ENCODE peak calls at places on chromosomes 13 and 19, in six cellular contexts. M is GM23248; P is tibial nerve; B is effector memory CD4-positive, alpha-beta T cell; H is body of pancreas; W is fibroblast of pulmonary artery. F is an unnamed sample.

GRCh38 chr13:97723655-97724054 is 229.8 kb upstream of the IPO5 start:
- DNase-seq in B (no peak), P (no peak), M (no peak), H (no peak), W (no peak), F (no peak)

GRCh38 chr13:63481334-63481733 is 2065.7 kb upstream of the PCDH20 start:
- DNase-seq in H (no peak), W (peak), P (no peak), M (no peak), B (no peak), F (no peak)

GRCh38 chr13:33711441-33711840 is 106.5 kb upstream of the RFC3 start:
- DNase-seq in H (no peak), W (peak), P (no peak), B (no peak), M (no peak), F (no peak)

GRCh38 chr13:62207388-62207787 is 791.7 kb upstream of the PCDH20 start:
- DNase-seq in W (no peak), M (no peak), P (no peak), B (no peak), H (no peak), F (no peak)

GRCh38 chr19:5561559-5561958 is 6.2 kb downstream of the TINCR start:
- DNase-seq in M (no peak), P (no peak), H (no peak), B (no peak), W (no peak), F (no peak)

GRCh38 chr13:94154362-94154761 is 325.1 kb downstream of the DCT start:
- DNase-seq in H (peak), W (peak), P (peak), M (peak), B (no peak), F (no peak)

GRCh38 chr13:67841071-67841470 is 610.9 kb upstream of the PCDH9 start:
- DNase-seq in B (no peak), P (no peak), W (no peak), M (no peak), H (no peak), F (peak)

GRCh38 chr13:50914848-50915247 is 5.3 kb downstream of the RNASEH2B start:
- DNase-seq in P (no peak), B (no peak), H (no peak), W (peak), M (peak), F (no peak)

GRCh38 chr13:75774176-75774575 is 138.0 kb downstream of the LMO7 start:
- DNase-seq in W (no peak), H (no peak), P (no peak), B (no peak), M (peak), F (no peak)

GRCh38 chr13:113413178-113413897 is 40.0 kb downstream of the ADPRHL1 start:
- DNase-seq in P (no peak), W (no peak), B (no peak), M (no peak), H (no peak), F (no peak)

GRCh38 chr13:97028441-97029299 is 34.4 kb upstream of the OXGR1 start:
- DNase-seq in H (peak), B (peak), W (peak), P (peak), M (peak), F (peak)

GRCh38 chr19:56253737-56254136 is 18.8 kb upstream of the EDDM13 start:
- DNase-seq in P (no peak), W (peak), H (no peak), M (peak), B (no peak), F (peak)

GRCh38 chr13:29508130-29508873 is 87.2 kb downstream of the SLC7A1 start:
- DNase-seq in H (peak), P (peak), M (peak), W (peak), B (peak), F (peak)

GRCh38 chr19:41564515-41565383 is 11.2 kb upstream of the CEACAM21 start:
- DNase-seq in B (no peak), H (no peak), P (no peak), M (peak), W (peak), F (peak)

GRCh38 chr13:58239774-58240268 is 608.3 kb downstream of the PCDH17 start:
- DNase-seq in P (no peak), B (no peak), W (no peak), M (no peak), H (no peak), F (no peak)

GRCh38 chr13:50320297-50320862 is 305.1 kb downstream of the KCNRG start:
- DNase-seq in M (peak), B (no peak), P (no peak), H (no peak), W (peak), F (no peak)

GRCh38 chr19:36572593-36573019 is 486 bp downstream of the ZNF529 start:
- DNase-seq in H (no peak), B (no peak), M (no peak), P (no peak), W (no peak), F (peak)

GRCh38 chr19:36577271-36577996 is 4.3 kb upstream of the ZNF529 start:
- DNase-seq in H (no peak), P (no peak), B (no peak), W (no peak), M (no peak), F (no peak)

GRCh38 chr19:36573020-36573947 is at the start of gene ZNF529:
- DNase-seq in H (peak), P (peak), M (peak), W (peak), B (peak), F (peak)

GRCh38 chr19:36573948-36574726 is 1.0 kb upstream of the ZNF529 start:
- DNase-seq in H (peak), M (peak), W (peak), P (no peak), B (no peak), F (peak)

DNA sequence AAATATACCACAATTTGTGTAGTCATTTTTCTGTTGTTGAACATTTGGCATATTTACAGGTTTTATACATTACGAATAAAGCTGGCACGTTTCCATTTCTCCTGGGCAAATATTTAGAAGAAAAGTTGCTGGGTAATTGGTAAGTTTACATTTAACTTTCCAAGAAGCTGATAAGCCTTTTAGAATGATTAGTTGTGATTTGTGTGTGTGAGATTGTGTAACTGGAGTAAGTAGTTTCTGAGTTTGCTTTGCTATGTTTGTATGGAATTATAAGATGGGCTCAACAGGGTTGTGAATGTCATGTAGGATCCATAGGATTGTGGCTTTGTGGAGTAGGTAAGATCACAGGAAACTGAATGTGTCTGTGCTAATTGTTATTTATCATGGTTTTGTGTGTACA is 1.7 kb upstream of the ZNF529 start:
- DNase-seq in W (no peak), M (peak), B (no peak), H (no peak), P (no peak), F (no peak)
- H3K4me3 ChIP-seq in W (peak), M (peak), B (no peak), H (no peak), P (no peak), F (peak)

GRCh38 chr13:47904891-47905290 is 96.2 kb downstream of the SUCLA2 start:
- DNase-seq in B (no peak), W (no peak), M (no peak), H (no peak), P (no peak), F (no peak)

GRCh38 chr13:47901451-47901850 is 99.6 kb downstream of the SUCLA2 start:
- DNase-seq in P (no peak), H (no peak), W (no peak), M (peak), B (no peak), F (no peak)

GRCh38 chr13:47908200-47908902 is 92.7 kb downstream of the SUCLA2 start:
- DNase-seq in M (peak), P (no peak), B (no peak), H (no peak), W (peak), F (no peak)

GRCh38 chr13:47903836-47904235 is 97.2 kb downstream of the SUCLA2 start:
- DNase-seq in P (no peak), B (no peak), H (no peak), M (peak), W (peak), F (no peak)

DNA sequence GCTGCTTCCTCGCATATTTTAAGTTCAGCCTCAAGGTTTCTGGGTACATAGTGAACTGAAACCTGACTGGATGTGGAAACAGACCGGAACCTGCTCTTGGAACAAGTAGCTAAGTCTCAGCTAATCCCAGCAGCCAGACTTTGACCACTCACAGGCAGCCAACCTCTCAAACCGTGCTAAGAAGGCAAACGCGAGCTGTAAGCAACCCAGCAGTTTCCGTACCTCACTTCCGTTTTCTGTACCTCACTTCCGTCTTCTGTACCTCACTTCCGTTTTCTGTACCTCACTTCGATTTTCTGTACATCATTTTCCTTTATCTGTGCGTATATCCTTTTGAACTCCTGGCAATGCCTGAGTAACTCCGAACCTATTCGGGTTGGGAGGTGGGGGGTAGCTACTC is 96.8 kb downstream of the SUCLA2 start:
- DNase-seq in H (no peak), B (no peak), M (no peak), P (no peak), W (no peak), F (no peak)
- H3K4me3 ChIP-seq in H (no peak), B (no peak), M (peak), P (peak), W (no peak), F (no peak)

DNA sequence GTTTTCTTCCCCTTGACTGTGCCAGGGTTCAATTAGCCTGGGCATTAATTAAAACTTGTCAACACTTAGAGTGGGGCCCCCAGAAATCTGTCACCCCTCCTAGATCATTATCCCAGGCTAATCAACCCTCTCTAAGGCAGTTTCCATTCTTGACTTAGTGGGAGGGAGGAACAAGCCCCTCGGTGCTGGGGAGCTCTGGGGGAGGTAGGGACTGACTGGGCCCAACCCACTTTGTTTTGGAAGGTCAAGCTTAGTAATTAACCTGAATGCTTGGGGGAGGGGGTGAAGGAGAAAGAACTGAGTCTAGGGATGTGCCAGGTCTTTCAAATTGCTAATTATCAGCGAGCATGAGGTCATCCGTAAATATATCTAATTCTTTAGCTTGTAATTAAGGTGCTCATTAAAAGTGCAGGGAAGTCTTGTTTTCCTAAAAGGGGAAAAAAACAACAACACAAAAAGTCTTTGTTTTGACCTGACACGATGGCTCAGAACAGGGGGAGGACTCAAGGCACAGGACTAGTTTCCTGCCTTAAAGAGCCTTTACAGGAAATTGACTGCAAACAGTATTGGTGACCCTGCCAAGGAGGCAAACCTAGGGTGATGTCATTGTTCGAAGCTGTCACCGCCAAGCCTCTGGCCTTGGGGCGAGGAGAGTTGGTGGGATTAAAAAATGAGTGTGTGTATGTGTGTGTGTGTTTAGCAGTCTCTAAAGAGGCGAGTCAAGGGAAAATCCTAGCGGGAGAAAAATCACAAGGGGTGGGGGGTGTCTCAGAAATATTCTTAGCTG is 19.4 kb downstream of the ACTN4 start:
- DNase-seq in H (peak), W (peak), P (no peak), M (peak), B (peak), F (no peak)
- H3K4me3 ChIP-seq in H (no peak), W (no peak), P (no peak), M (peak), B (no peak), F (peak)

DNA sequence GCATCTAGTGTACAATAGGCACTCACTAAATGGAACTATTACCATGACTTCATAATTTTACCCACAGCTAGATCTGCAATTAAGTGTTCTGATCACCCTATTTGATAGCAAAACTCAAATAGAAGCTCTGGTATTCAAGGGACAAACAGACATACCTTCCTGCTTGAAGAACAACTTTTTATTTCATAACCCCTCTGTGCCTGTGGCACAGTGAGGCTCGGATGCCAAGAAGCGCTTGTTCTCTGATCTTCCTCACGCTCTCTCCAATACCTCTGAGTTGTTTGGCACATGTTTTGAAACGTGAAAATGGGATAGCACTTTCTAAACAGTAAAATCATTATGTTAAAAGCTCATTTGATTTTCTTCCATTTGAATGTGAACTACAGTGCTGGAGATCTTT is 232.0 kb downstream of the KLF5 start:
- DNase-seq in H (no peak), W (no peak), M (no peak), B (no peak), P (no peak), F (no peak)
- H3K4me3 ChIP-seq in H (no peak), W (no peak), M (no peak), B (no peak), P (no peak), F (no peak)

DNA sequence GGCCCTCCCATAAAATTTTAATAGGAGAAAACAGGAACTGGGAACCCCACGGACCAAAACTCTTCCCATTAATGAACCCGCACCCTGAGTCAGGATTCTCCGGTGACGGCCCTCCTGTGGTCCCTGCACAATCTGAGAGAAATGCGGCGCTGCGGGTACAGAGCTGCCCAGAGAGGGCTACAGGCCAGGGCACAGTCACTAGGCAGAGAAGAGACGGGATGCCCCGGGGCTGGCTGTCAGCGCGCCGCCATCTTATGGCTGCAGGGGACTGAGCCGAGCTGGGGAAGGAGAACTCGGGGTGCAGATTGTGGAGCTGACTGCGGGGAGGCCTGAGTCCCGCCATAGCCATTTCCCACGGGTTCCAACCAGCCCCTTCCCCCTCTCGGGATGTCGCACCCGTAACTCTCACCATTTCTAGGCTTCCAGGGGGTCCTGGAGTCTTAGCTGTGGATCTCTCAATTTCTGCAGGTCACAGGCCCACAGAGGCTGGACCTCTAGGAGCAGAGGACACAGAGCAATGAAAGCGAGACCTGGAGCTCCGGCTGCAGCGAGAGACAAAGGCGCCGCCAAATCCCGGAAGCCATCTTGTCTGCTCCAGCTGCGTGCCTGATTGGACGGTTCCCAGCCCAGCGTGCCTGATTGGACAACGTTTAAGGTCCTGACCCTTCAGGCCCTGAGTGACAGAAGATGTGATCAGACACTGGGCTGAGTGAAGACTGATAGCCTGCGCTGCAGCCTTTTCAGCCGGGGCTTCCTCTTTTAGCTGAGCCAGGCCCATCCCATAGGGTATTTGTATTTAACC is at the start of gene ZNF675:
- DNase-seq in P (peak), M (peak), H (peak), B (peak), W (peak), F (peak)
- H3K4me3 ChIP-seq in P (peak), M (peak), H (peak), B (peak), W (peak), F (peak)

GRCh38 chr19:49689133-49690072 is at the start of gene ADM5:
- DNase-seq in W (no peak), H (peak), B (no peak), P (no peak), M (peak), F (peak)
- H3K4me3 ChIP-seq in W (peak), H (peak), B (peak), P (peak), M (peak), F (peak)

GRCh38 chr19:8657869-8658268 is 27.4 kb downstream of the NFILZ start:
- DNase-seq in M (no peak), P (no peak), H (no peak), B (no peak), W (no peak), F (no peak)
- H3K4me3 ChIP-seq in M (no peak), P (no peak), H (no peak), B (no peak), W (no peak), F (no peak)

DNA sequence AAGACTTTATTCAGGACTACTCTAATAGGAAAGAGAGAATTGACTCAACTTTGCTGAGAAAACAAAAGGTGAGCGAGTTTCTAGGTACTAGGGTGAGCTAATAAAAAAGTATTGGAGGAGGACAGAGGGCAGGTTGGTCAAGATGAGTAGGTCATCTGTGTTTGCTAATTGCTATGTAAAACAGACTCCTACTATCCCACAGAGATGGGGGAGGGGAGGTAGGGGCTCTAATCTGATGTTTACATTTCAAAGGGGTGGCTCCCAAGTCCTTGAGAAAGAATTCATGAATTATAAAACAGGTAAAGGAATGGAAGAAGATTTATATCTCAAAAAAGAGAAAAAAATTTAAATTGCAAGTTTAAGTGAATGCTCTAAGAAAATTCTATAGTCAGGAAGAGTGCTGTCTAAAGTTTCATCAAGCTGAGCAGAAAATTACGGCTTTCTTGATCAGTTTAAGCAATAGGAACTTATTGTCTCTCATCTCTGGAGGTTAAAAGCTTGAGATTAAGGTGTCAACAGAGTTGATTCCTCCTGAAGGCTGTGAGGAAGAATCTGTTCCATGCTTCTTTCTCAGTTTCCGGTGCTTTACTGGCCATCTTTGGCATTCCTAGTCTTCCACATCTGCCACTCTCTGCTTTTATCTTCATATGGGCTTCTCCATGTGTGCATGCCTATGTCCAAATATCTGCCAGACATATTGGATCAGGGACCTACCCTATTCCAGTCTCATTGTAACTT is 790.3 kb downstream of the SLITRK5 start:
- DNase-seq in B (no peak), P (no peak), H (no peak), W (no peak), M (no peak), F (peak)
- H3K4me3 ChIP-seq in B (no peak), P (no peak), H (no peak), W (no peak), M (no peak), F (peak)

DNA sequence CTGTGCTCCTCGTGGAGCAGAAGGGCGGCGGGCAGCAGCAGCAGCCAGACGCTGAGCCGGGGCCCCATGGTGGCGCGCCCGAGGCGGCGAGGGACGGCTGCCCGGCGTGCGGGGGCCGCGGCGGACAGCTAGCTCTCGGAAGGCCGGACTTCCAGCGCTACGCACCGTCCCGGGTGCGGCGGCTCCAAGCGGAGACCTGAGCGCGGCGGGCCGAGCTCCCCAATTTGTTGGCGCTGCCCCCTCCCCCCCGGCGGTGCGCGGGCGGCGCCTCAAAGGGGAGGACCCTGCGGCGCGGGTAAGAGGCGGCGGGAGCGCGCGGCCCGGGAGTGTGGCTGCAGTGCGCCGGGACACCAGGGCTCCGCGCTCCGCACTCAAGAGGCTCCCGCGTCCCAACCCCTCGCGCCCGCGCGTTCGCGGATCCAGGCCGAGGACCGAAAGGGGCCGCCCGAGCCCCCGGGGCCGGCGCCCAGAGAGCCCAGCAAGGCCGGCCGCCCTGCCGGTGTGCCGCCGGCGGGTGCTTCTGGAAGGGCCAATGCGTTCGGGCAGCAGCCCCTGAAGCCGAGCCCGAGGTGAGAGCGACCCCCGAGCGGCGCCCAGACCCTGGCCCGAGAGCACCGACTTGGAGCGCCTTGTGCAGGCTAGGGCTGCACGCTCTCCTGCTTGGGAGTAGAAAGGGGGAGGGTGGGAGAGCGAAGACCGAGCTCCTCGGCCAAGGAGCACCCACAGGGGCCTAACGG is at the start of the genes COL4A1 and COL4A2:
- DNase-seq in P (peak), M (peak), H (peak), W (peak), B (no peak), F (peak)
- H3K4me3 ChIP-seq in P (peak), M (peak), H (peak), W (peak), B (no peak), F (peak)